ENCODE peak calls at places on chromosomes 4 and X, in nine cellular contexts. B is tibial nerve, H is upper lobe of left lung, R is ovary, N is H1, S is transverse colon, M is A549, T is sigmoid colon, I is esophagus muscularis mucosa. E is an unnamed sample.

GRCh38 chrX:7941390-7942042 is 14.3 kb upstream of the PNPLA4 start:
- DNase-seq in B (no peak), H (no peak), R (no peak), N (no peak), S (peak), M (no peak), T (no peak), I (no peak), E (no peak)

GRCh38 chrX:81201692-81202412 is at the start of the genes HMGN5 and SH3BGRL:
- DNase-seq in B (peak), H (no peak), R (peak), N (peak), S (peak), M (peak), T (peak), I (peak), E (peak)

GRCh38 chr4:110611968-110612447 is 10.9 kb downstream of the PITX2 start:
- DNase-seq in B (no peak), H (peak), R (no peak), N (no peak), S (no peak), M (no peak), T (no peak), I (no peak), E (no peak)

GRCh38 chr4:166458756-166459155 is 585.7 kb downstream of the TLL1 start:
- DNase-seq in B (no peak), H (no peak), R (no peak), N (no peak), S (no peak), M (no peak), T (no peak), I (no peak), E (no peak)

GRCh38 chr4:98689507-98690174 is 31.2 kb upstream of the TSPAN5 start:
- DNase-seq in B (no peak), H (no peak), R (no peak), N (no peak), S (no peak), M (no peak), T (no peak), I (peak), E (no peak)

GRCh38 chrX:78046362-78046761 is 57.7 kb upstream of the PGK1 start:
- DNase-seq in B (no peak), H (no peak), R (no peak), N (no peak), S (no peak), M (no peak), T (no peak), I (no peak), E (no peak)

GRCh38 chrX:13000311-13000811 is 25.5 kb downstream of the TMSB4X start:
- DNase-seq in B (no peak), H (no peak), R (no peak), N (no peak), S (no peak), M (no peak), T (no peak), I (no peak), E (no peak)

GRCh38 chr4:14064969-14065368 is 437.4 kb upstream of the BOD1L1 start:
- DNase-seq in B (no peak), H (no peak), R (no peak), N (no peak), S (no peak), M (no peak), T (no peak), I (no peak), E (no peak)

GRCh38 chrX:55057691-55058249 is 17.1 kb upstream of the PAGE2B start:
- DNase-seq in B (peak), H (no peak), R (peak), N (no peak), S (no peak), M (peak), T (no peak), I (no peak), E (no peak)

GRCh38 chr4:70721747-70722146 is at the start of gene RUFY3:
- DNase-seq in B (peak), H (no peak), R (peak), N (no peak), S (no peak), M (no peak), T (peak), I (no peak), E (no peak)
- TF ChIP-seq POLR2A in B (no peak), H (no peak), R (no peak), N (no peak), S (no peak), M (no peak), T (no peak), I (no peak), E (no peak)

GRCh38 chrX:106863697-106864096 is 39.4 kb downstream of the RIPPLY1 start:
- DNase-seq in B (no peak), H (peak), R (no peak), N (no peak), S (no peak), M (no peak), T (no peak), I (no peak), E (no peak)

DNA sequence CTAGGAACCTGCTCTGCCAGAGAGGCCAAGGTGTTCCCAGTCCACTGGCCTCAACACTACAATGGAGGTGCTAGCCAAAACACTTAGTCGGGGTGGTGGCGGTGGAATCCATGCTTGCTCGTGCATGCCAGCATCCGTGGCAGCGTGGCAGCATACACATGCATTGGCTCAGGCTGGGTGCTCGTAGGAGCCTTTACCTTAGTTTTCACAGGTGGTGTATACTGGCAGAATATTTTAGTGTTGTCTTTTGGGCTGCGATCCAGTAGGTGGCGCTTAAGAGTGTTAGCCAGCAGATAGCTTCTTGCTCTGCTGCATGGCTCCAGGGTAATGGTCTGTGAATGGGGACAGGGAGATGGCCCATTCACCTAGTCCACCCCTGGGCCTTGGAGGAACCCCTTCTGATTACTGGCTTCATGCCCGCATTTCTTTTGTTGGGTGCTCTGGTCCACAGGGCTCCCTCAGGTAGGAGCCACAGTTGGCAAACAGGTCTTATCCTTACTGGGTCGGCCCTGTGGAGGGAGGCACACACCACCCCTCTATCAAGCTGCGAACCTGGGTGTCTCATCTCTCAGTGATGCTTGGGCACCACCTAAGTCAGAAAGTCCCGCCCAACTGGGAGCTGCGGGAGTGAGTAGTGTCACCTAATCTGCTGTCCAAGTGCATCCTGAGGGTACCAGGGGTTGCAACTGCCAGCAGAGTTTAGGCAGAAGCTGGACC is 40.0 kb downstream of the RIPPLY1 start:
- DNase-seq in B (no peak), H (peak), R (no peak), N (peak), S (peak), M (peak), T (no peak), I (no peak), E (peak)
- TF ChIP-seq EP300 in B (no peak), H (no peak), R (no peak), N (no peak), S (no peak), M (no peak), T (no peak), I (no peak), E (no peak)

DNA sequence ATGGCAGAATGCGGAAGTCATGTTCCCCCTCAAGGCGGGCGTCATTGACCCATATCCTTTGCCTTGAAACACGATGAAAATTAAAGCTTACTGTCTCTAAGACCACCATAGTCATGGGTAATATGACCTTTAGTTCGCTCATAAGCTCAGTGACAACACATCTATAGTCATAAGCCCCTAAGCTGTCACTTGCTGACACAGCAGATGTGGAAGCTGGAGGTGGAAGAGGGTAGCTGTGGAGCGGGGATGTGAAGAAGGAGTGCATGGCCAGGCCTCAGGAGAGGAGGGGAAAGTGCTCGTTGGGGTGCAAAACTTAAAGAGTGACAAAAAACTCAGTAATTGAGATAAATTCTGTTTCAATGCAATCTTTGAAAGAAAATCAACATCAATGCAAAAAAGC is 134.0 kb upstream of the PDLIM3 start:
- DNase-seq in B (no peak), H (no peak), R (no peak), N (no peak), S (no peak), M (no peak), T (no peak), I (no peak), E (no peak)
- H3K27ac ChIP-seq in B (no peak), H (no peak), R (no peak), N (no peak), S (no peak), M (no peak), T (no peak), I (no peak), E (no peak)

GRCh38 chr4:39452153-39452859 is 6.4 kb downstream of the RPL9 start:
- DNase-seq in B (no peak), H (no peak), R (no peak), N (no peak), S (no peak), M (no peak), T (no peak), I (no peak), E (no peak)
- TF ChIP-seq POLR2A in B (no peak), H (no peak), R (no peak), N (peak), S (no peak), M (no peak), T (no peak), I (no peak), E (no peak)

DNA sequence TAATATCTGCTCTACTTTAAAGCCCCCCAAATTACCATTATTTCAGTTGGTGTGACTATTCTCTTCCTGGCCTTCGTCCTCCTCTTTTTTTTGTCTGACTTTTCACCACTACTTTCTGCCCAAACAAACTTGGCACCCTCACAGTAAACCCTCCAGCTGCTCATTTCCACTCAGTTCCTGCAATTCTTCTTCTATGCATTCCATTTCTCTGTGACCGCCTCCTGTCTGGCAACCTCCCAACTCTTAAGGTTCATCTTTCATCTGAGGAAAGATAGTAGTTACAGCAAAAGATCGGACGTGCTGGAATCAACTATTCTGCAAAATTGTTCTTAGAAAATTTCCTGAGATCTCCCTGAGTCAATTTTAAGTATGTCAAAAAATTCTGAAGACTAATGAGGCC is 1025.8 kb downstream of the ADGRL3 start:
- DNase-seq in B (no peak), H (no peak), R (no peak), N (no peak), S (no peak), M (no peak), T (no peak), I (no peak), E (no peak)
- TF ChIP-seq EP300 in B (no peak), H (no peak), R (no peak), N (no peak), S (no peak), M (no peak), T (no peak), I (no peak), E (no peak)

GRCh38 chr4:94414907-94415306 is 36.8 kb upstream of the PDLIM5 start:
- DNase-seq in B (no peak), H (no peak), R (no peak), N (no peak), S (no peak), M (no peak), T (no peak), I (no peak), E (no peak)
- H3K27ac ChIP-seq in B (no peak), H (no peak), R (no peak), N (no peak), S (no peak), M (no peak), T (no peak), I (no peak), E (no peak)

DNA sequence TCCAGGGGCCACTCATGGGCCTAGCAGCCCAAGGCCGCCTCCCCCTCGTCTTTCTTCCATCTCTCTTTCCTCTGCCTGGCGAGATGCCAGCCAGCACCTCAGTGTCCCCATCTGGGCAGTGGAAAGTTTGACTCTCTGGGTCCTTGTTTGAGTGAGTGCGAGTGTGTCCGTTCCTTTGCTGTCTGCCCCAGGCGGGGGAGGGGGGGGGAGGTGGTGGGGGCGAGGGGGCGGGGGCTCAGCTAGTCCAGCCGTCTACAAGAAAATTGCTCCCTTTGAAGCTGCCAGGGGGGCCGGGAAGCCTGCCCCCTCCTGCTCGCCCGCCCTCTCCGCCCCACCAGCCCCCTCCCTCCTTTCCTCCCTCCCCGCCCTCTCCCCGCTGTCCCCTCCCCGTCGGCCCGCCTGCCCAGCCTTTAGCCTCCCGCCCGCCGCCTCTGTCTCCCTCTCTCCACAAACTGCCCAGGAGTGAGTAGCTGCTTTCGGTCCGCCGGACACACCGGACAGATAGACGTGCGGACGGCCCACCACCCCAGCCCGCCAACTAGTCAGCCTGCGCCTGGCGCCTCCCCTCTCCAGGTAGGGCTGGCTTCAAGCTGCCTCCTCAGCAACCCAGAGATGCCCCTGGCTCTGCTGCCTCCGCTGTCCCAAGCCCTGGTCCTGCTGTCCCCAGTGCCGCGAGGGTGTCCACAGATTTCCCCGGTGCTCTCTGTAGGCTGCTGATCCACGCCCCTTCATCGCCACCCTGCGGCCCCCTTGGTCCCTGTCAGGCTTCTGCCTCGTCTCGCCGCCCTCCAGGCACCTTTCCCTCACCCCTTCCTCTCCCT is at the start of gene BGN:
- DNase-seq in B (no peak), H (peak), R (peak), N (no peak), S (no peak), M (peak), T (no peak), I (no peak), E (no peak)
- TF ChIP-seq POLR2A in B (no peak), H (no peak), R (no peak), N (no peak), S (no peak), M (no peak), T (no peak), I (no peak), E (no peak)

DNA sequence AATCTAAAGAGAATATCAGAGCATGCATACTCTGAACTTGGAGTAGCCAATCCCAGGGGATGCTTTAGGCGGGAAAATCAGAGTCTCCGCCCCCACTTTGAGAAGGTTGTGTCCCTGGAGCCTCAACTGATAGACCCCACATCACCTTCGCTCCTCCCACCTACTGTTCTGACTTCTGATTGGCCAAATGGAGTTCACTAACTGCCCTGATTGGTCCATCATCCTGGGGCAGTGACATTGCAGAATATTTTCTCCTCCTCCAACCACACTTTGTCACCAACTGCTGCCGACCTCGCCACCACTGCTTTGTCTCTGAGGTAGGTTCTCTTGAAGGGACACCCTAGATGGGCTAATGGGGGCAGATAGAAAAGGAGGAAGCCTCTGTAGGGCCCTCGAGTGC is 22.7 kb upstream of the SPACA5B start:
- DNase-seq in B (no peak), H (no peak), R (no peak), N (no peak), S (no peak), M (no peak), T (no peak), I (no peak), E (no peak)
- TF ChIP-seq EP300 in B (no peak), H (no peak), R (no peak), N (no peak), S (no peak), M (no peak), T (no peak), I (no peak), E (no peak)

GRCh38 chrX:123311486-123311885 is 127.4 kb downstream of the GRIA3 start:
- DNase-seq in B (no peak), H (no peak), R (no peak), N (no peak), S (no peak), M (no peak), T (no peak), I (no peak), E (no peak)
- H3K27ac ChIP-seq in B (no peak), H (no peak), R (no peak), N (no peak), S (no peak), M (no peak), T (no peak), I (no peak), E (no peak)

GRCh38 chrX:49073641-49074575 is at the start of gene PRAF2:
- DNase-seq in B (peak), H (peak), R (peak), N (peak), S (peak), M (peak), T (peak), I (peak), E (peak)
- TF ChIP-seq POLR2A in B (peak), H (no peak), R (no peak), N (no peak), S (peak), M (peak), T (no peak), I (no peak), E (no peak)

E was measured in stomach.